ENCODE peak calls at places on chromosomes 6 and 20, in ten cellular contexts. I is cardiac muscle cell, D is mucosa of descending colon, E is nephron progenitor cell, G is lung, W is osteocyte, H is breast epithelium, L is uterus, K is bronchial epithelial cell, R is GM13976. A is an unnamed sample.

GRCh38 chr6:24606200-24606599 is 39.8 kb downstream of the KIAA0319 start:
- DNase-seq in I (no peak), D (no peak), E (no peak), G (no peak), W (peak), H (no peak), L (no peak), K (no peak), R (no peak), A (no peak)

GRCh38 chr20:15763344-15763743 is 809.9 kb downstream of the KIF16B start:
- DNase-seq in I (no peak), D (no peak), E (no peak), G (no peak), W (no peak), H (no peak), L (no peak), K (peak), R (no peak), A (no peak)

GRCh38 chr6:145749632-145750031 is 14.3 kb upstream of the EPM2A start:
- DNase-seq in I (peak), D (no peak), E (no peak), G (no peak), W (no peak), H (no peak), L (no peak), K (peak), R (peak), A (no peak)

GRCh38 chr20:21398505-21399057 is 1.3 kb upstream of the NKX2-4 start:
- DNase-seq in I (no peak), D (no peak), E (no peak), G (no peak), W (no peak), H (no peak), L (no peak), K (no peak), R (no peak), A (no peak)

GRCh38 chr6:43736211-43736786 is 33.7 kb upstream of the VEGFA start:
- DNase-seq in I (no peak), D (no peak), E (no peak), G (no peak), W (no peak), H (no peak), L (peak), K (no peak), R (peak), A (no peak)

GRCh38 chr6:45419574-45420082 is 41.9 kb upstream of the SUPT3H start:
- DNase-seq in I (peak), D (peak), E (peak), G (peak), W (peak), H (peak), L (no peak), K (peak), R (peak), A (peak)

GRCh38 chr6:157951828-157952227 is 29.8 kb upstream of the SYNJ2 start:
- DNase-seq in I (no peak), D (peak), E (no peak), G (no peak), W (no peak), H (no peak), L (no peak), K (no peak), R (no peak), A (no peak)

GRCh38 chr6:132853059-132853458 is 38.7 kb downstream of the RPS12 start:
- DNase-seq in I (no peak), D (no peak), E (no peak), G (no peak), W (no peak), H (no peak), L (no peak), K (no peak), R (no peak), A (no peak)

GRCh38 chr6:167760979-167761793 is 65.5 kb upstream of the AFDN start:
- DNase-seq in I (peak), D (no peak), E (peak), G (peak), W (no peak), H (peak), L (peak), K (no peak), R (no peak), A (no peak)

GRCh38 chr20:41158082-41158625 is 20.8 kb downstream of the PLCG1 start:
- DNase-seq in I (no peak), D (no peak), E (no peak), G (no peak), W (no peak), H (no peak), L (no peak), K (no peak), R (no peak), A (no peak)

GRCh38 chr6:50847890-50848594 is 29.4 kb downstream of the TFAP2B start:
- DNase-seq in I (no peak), D (no peak), E (no peak), G (no peak), W (no peak), H (no peak), L (no peak), K (peak), R (no peak), A (no peak)

GRCh38 chr20:20304942-20305341 is 63.0 kb upstream of the INSM1 start:
- DNase-seq in I (no peak), D (no peak), E (no peak), G (no peak), W (no peak), H (no peak), L (no peak), K (no peak), R (no peak), A (no peak)

GRCh38 chr6:41159415-41160082 is 3.4 kb downstream of the TREM2 start:
- DNase-seq in I (peak), D (no peak), E (no peak), G (no peak), W (peak), H (no peak), L (no peak), K (peak), R (no peak), A (no peak)

GRCh38 chr6:165985281-165985925 is 182.2 kb downstream of the TBXT start:
- DNase-seq in I (no peak), D (no peak), E (no peak), G (no peak), W (no peak), H (no peak), L (no peak), K (no peak), R (no peak), A (no peak)

GRCh38 chr6:111743859-111744692 is 129.2 kb downstream of the FYN start:
- DNase-seq in I (peak), D (no peak), E (no peak), G (no peak), W (no peak), H (no peak), L (no peak), K (no peak), R (no peak), A (no peak)

GRCh38 chr20:64037199-64037497 is 1.2 kb downstream of the C20orf204 start:
- DNase-seq in I (no peak), D (no peak), E (no peak), G (no peak), W (no peak), H (no peak), L (no peak), K (no peak), R (no peak), A (no peak)

GRCh38 chr6:81696505-81696904 is 56.0 kb downstream of the TENT5A start:
- DNase-seq in I (no peak), D (no peak), E (no peak), G (no peak), W (no peak), H (no peak), L (no peak), K (no peak), R (no peak), A (no peak)

GRCh38 chr6:105120570-105120969 is 59.2 kb downstream of the POPDC3 start:
- DNase-seq in I (no peak), D (no peak), E (no peak), G (no peak), W (no peak), H (no peak), L (no peak), K (no peak), R (no peak), A (no peak)

GRCh38 chr6:96022225-96022624 is 6.5 kb downstream of the FUT9 start:
- DNase-seq in I (no peak), D (no peak), E (no peak), G (no peak), W (no peak), H (no peak), L (no peak), K (no peak), R (no peak), A (no peak)

GRCh38 chr6:39543117-39543516 is 182.1 kb downstream of the KIF6 start:
- DNase-seq in I (peak), D (no peak), E (no peak), G (no peak), W (no peak), H (no peak), L (peak), K (no peak), R (no peak), A (no peak)

GRCh38 chr6:152151930-152152329 is 344.4 kb downstream of the ESR1 start:
- DNase-seq in I (no peak), D (no peak), E (no peak), G (no peak), W (no peak), H (no peak), L (no peak), K (no peak), R (no peak), A (no peak)

GRCh38 chr6:57252975-57253374 is 30.9 kb upstream of the RAB23 start:
- DNase-seq in I (peak), D (no peak), E (no peak), G (no peak), W (no peak), H (no peak), L (peak), K (peak), R (no peak), A (no peak)

GRCh38 chr20:822651-823325 is 10.7 kb upstream of the FAM110A start:
- DNase-seq in I (no peak), D (no peak), E (no peak), G (no peak), W (no peak), H (no peak), L (no peak), K (no peak), R (no peak), A (no peak)

GRCh38 chr6:66478705-66479104 is 771.7 kb upstream of the EYS start:
- DNase-seq in I (no peak), D (no peak), E (no peak), G (no peak), W (no peak), H (no peak), L (no peak), K (no peak), R (no peak), A (no peak)

GRCh38 chr6:77650098-77650663 is 2.7 kb upstream of the MEI4 start:
- DNase-seq in I (peak), D (peak), E (peak), G (no peak), W (no peak), H (no peak), L (no peak), K (no peak), R (peak), A (peak)

GRCh38 chr6:109626311-109626710 is 64.7 kb downstream of the AK9 start:
- DNase-seq in I (no peak), D (no peak), E (no peak), G (no peak), W (no peak), H (no peak), L (no peak), K (peak), R (no peak), A (no peak)

GRCh38 chr6:15523679-15524630 is 138.9 kb downstream of the DTNBP1 start:
- DNase-seq in I (no peak), D (no peak), E (no peak), G (no peak), W (peak), H (no peak), L (peak), K (no peak), R (no peak), A (no peak)

GRCh38 chr6:109059591-109060021 is 35.0 kb downstream of the SESN1 start:
- DNase-seq in I (peak), D (no peak), E (no peak), G (no peak), W (no peak), H (no peak), L (no peak), K (peak), R (peak), A (no peak)

GRCh38 chr20:1322511-1323245 is 6.3 kb downstream of the SDCBP2 start:
- DNase-seq in I (peak), D (no peak), E (no peak), G (no peak), W (no peak), H (peak), L (peak), K (peak), R (no peak), A (no peak)

GRCh38 chr20:21397341-21398108 is at the start of gene NKX2-4:
- DNase-seq in I (no peak), D (no peak), E (peak), G (no peak), W (no peak), H (no peak), L (no peak), K (no peak), R (no peak), A (no peak)

GRCh38 chr6:81366970-81367369 is 385.5 kb downstream of the TENT5A start:
- DNase-seq in I (no peak), D (no peak), E (no peak), G (no peak), W (no peak), H (no peak), L (no peak), K (no peak), R (no peak), A (no peak)

GRCh38 chr20:9143926-9144325 is 75.0 kb downstream of the PLCB4 start:
- DNase-seq in I (peak), D (no peak), E (no peak), G (no peak), W (no peak), H (no peak), L (no peak), K (no peak), R (no peak), A (no peak)

GRCh38 chr6:31970604-31971271 is 1.2 kb downstream of the DXO start:
- DNase-seq in I (no peak), D (no peak), E (no peak), G (no peak), W (no peak), H (no peak), L (no peak), K (no peak), R (no peak), A (no peak)

GRCh38 chr6:106360410-106360988 is at the start of gene CRYBG1:
- DNase-seq in I (peak), D (peak), E (peak), G (peak), W (peak), H (peak), L (no peak), K (peak), R (peak), A (peak)

GRCh38 chr6:169420912-169421543 is 167.4 kb upstream of the THBS2 start:
- DNase-seq in I (peak), D (no peak), E (peak), G (no peak), W (no peak), H (no peak), L (no peak), K (no peak), R (no peak), A (peak)

GRCh38 chr6:166541876-166542579 is 44.5 kb downstream of the RAMACL start:
- DNase-seq in I (no peak), D (no peak), E (no peak), G (no peak), W (no peak), H (no peak), L (no peak), K (no peak), R (peak), A (no peak)

GRCh38 chr6:38459291-38459690 is 180.4 kb downstream of the BTBD9 start:
- DNase-seq in I (peak), D (no peak), E (no peak), G (no peak), W (no peak), H (no peak), L (no peak), K (peak), R (no peak), A (no peak)

GRCh38 chr6:73579389-73579788 is 58.6 kb upstream of the EEF1A1 start:
- DNase-seq in I (no peak), D (no peak), E (no peak), G (no peak), W (no peak), H (no peak), L (peak), K (no peak), R (no peak), A (no peak)

GRCh38 chr20:34475979-34476736 is 40.1 kb upstream of the DYNLRB1 start:
- DNase-seq in I (peak), D (peak), E (peak), G (peak), W (no peak), H (no peak), L (peak), K (no peak), R (peak), A (no peak)
- TF ChIP-seq CTCF in I (peak), D (peak), E (no peak), G (peak), W (peak), H (no peak), L (peak), K (peak), R (peak), A (peak)

GRCh38 chr6:33698494-33698893 is 13.0 kb downstream of the UQCC2 start:
- DNase-seq in I (no peak), D (no peak), E (no peak), G (no peak), W (no peak), H (no peak), L (no peak), K (no peak), R (no peak), A (no peak)

GRCh38 chr6:33702345-33702977 is 9.0 kb downstream of the UQCC2 start:
- DNase-seq in I (peak), D (no peak), E (no peak), G (no peak), W (no peak), H (no peak), L (no peak), K (peak), R (peak), A (no peak)

GRCh38 chr6:33699131-33699530 is 12.4 kb downstream of the UQCC2 start:
- DNase-seq in I (no peak), D (no peak), E (no peak), G (no peak), W (no peak), H (no peak), L (no peak), K (peak), R (no peak), A (no peak)

GRCh38 chr6:33699739-33700138 is 11.8 kb downstream of the UQCC2 start:
- DNase-seq in I (no peak), D (no peak), E (no peak), G (no peak), W (no peak), H (no peak), L (no peak), K (no peak), R (no peak), A (no peak)

DNA sequence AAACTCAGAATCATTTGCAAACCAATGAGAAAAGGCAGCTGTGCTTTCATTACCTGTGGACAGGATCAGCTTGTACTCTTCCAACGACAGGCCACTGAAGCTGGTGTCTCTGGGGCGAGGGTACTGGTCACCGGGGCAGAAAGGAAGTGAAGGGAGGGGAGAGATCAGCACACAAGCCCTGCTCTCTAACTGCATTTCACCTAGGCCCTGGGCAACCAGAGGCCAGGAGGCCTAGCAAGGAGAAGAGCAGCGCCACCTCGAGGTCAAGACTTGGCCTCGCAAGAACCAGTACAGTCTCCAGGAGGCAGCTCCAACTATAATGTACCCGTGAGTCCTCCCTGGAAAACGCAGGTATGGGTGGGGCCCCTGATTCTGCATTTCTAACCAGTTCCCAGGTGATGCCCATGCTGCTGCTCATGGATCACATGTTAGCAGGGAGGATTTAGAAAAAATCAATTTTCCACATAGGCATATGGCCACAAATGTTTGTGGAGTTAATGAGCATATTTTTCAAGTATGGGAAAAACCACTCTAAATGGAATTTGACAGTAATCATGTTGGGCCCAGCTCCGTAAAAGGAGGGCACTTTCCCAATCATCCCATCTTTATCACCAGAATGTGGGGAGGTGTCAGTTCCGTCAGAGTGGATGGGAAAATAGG is 11.0 kb downstream of the UQCC2 start:
- DNase-seq in I (peak), D (peak), E (peak), G (peak), W (no peak), H (no peak), L (peak), K (peak), R (peak), A (peak)
- TF ChIP-seq CTCF in I (peak), D (peak), E (peak), G (peak), W (peak), H (no peak), L (peak), K (peak), R (peak), A (peak)

GRCh38 chr6:161922631-161923119 is 648.8 kb upstream of the AGPAT4 start:
- DNase-seq in I (peak), D (peak), E (peak), G (peak), W (no peak), H (no peak), L (no peak), K (peak), R (no peak), A (no peak)
- TF ChIP-seq CTCF in I (peak), D (no peak), E (peak), G (no peak), W (peak), H (no peak), L (no peak), K (peak), R (peak), A (peak)

GRCh38 chr20:43205699-43206098 is 16.0 kb upstream of the PTPRT start:
- DNase-seq in I (no peak), D (no peak), E (no peak), G (no peak), W (no peak), H (no peak), L (no peak), K (no peak), R (no peak), A (no peak)
- TF ChIP-seq CTCF in I (no peak), D (no peak), E (no peak), G (no peak), W (no peak), H (no peak), L (no peak), K (no peak), R (no peak), A (no peak)

GRCh38 chr6:90296346-90297123 is at the start of gene BACH2:
- DNase-seq in I (peak), D (peak), E (peak), G (peak), W (peak), H (peak), L (peak), K (peak), R (peak), A (peak)
- TF ChIP-seq CTCF in I (no peak), D (no peak), E (no peak), G (no peak), W (no peak), H (no peak), L (peak), K (peak), R (no peak), A (peak)

GRCh38 chr20:52936368-52936986 is 35.7 kb upstream of the TSHZ2 start:
- DNase-seq in I (no peak), D (no peak), E (no peak), G (no peak), W (no peak), H (no peak), L (no peak), K (no peak), R (no peak), A (no peak)

GRCh38 chr20:52943185-52943841 is 28.8 kb upstream of the TSHZ2 start:
- DNase-seq in I (peak), D (no peak), E (no peak), G (no peak), W (no peak), H (no peak), L (no peak), K (peak), R (no peak), A (no peak)

GRCh38 chr20:52933867-52934266 is 38.3 kb upstream of the TSHZ2 start:
- DNase-seq in I (no peak), D (no peak), E (no peak), G (no peak), W (no peak), H (no peak), L (no peak), K (no peak), R (no peak), A (no peak)

GRCh38 chr20:52941803-52942202 is 30.4 kb upstream of the TSHZ2 start:
- DNase-seq in I (peak), D (no peak), E (no peak), G (no peak), W (no peak), H (no peak), L (no peak), K (no peak), R (no peak), A (no peak)

GRCh38 chr20:52937701-52938100 is 34.5 kb upstream of the TSHZ2 start:
- DNase-seq in I (peak), D (no peak), E (no peak), G (no peak), W (no peak), H (no peak), L (no peak), K (no peak), R (no peak), A (no peak)
- TF ChIP-seq CTCF in I (peak), D (no peak), E (no peak), G (no peak), W (no peak), H (no peak), L (no peak), K (no peak), R (no peak), A (peak)